ENCODE peak calls at places on chromosome 19, in five cellular contexts. S, T, V, I and Q are unnamed samples.
A peak's percentile ranks its signal among the peaks of the same experiment; 100 is the strongest.

GRCh38 chr19:40553885-40554857 is 22.5 kb upstream of the SHKBP1 start:
- DNase-seq in I (no peak), V (no peak), S (no peak), T (peak; percentile 12), Q (no peak)

GRCh38 chr19:42284641-42285341 is 15.7 kb downstream of the CIC start:
- DNase-seq in V (no peak), I (no peak), S (no peak), T (no peak), Q (no peak)

GRCh38 chr19:8466018-8466417 is 21.2 kb downstream of the HNRNPM start:
- DNase-seq in T (no peak), I (no peak), S (no peak), V (no peak), Q (no peak)

GRCh38 chr19:662207-662961 is 630 bp downstream of the RNF126 start:
- DNase-seq in S (no peak), V (peak; percentile 38), T (peak; percentile 50), I (no peak), Q (no peak)

GRCh38 chr19:8147579-8147978 is 1.8 kb downstream of the FBN3 start:
- DNase-seq in V (no peak), S (no peak), I (no peak), T (no peak), Q (no peak)

GRCh38 chr19:56141416-56141992 is 417 bp downstream of the ZNF444 start:
- DNase-seq in I (no peak), T (peak; percentile 11), V (no peak), S (no peak), Q (no peak)

GRCh38 chr19:39843919-39844793 is 2.0 kb downstream of the FBL start:
- DNase-seq in S (no peak), V (peak; percentile 64), T (peak; percentile 25), I (no peak), Q (no peak)

GRCh38 chr19:409006-409514 is at the start of gene C2CD4C:
- DNase-seq in S (no peak), V (no peak), I (no peak), T (no peak), Q (no peak)

GRCh38 chr19:43723588-43723987 is 7.7 kb downstream of the IRGC start:
- DNase-seq in V (peak; percentile 10), T (no peak), S (peak; percentile 33), I (no peak), Q (no peak)

GRCh38 chr19:927044-927706 is 1.3 kb downstream of the ARID3A start:
- DNase-seq in S (no peak), V (no peak), I (no peak), T (no peak), Q (no peak)

GRCh38 chr19:36420961-36421748 is 2.7 kb upstream of the ZFP82 start:
- DNase-seq in S (no peak), I (no peak), V (no peak), T (peak; percentile 8), Q (no peak)

GRCh38 chr19:1259206-1259872 is 9.8 kb upstream of the CIRBP start:
- DNase-seq in S (no peak), I (no peak), T (no peak), V (peak; percentile 38), Q (no peak)

GRCh38 chr19:40592170-40592569 is 9.0 kb upstream of the LTBP4 start:
- DNase-seq in V (peak; percentile 64), S (no peak), T (peak; percentile 71), I (no peak), Q (no peak)

GRCh38 chr19:33622505-33622808 is 704 bp downstream of the CHST8 start:
- DNase-seq in V (no peak), I (no peak), T (peak; percentile 25), S (no peak), Q (no peak)

DNA sequence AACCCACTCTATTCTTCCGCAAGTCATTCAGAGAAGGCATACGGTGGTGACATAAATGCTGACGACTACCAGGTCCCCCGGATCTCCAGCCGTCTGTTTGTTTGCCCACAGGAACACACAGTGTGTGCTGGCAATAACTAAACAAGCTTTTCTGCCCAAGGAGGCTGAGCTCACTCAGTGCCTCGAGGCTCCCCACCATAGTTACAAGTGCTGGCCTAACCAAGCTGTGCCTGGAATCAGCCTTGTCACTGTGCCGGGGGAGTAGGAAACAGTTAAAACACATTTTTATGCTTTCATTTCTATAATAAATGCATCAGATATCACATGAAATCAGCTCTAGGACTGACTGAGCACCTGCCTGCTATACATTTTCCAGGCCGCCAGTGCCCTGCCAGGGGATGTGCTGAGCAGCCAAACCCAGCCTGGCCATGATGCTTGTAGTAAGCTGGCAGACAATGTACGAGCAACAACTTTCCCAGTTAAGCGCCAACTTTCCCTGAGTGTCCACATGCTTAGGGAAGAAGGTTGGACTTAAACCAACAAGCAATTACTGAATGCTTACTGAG is 28.1 kb downstream of the BRD4 start:
- DNase-seq in I (no peak), V (peak; percentile 73), T (no peak), S (no peak), Q (no peak)
- H3K27ac ChIP-seq in I (peak overlapping the region; percentile 68), V (peak overlapping the region; percentile 82), T (no peak overlapping the region), S (no peak overlapping the region), Q (peak overlapping the region; percentile 99)

GRCh38 chr19:19204181-19204580 is 967 bp upstream of the NR2C2AP start:
- DNase-seq in T (no peak), I (no peak), S (no peak), V (peak; percentile 20), Q (no peak)

GRCh38 chr19:19203012-19203856 is at the start of gene NR2C2AP:
- DNase-seq in V (peak; percentile 94), T (peak; percentile 89), S (peak; percentile 93), I (peak; percentile 98), Q (peak; percentile 40)

GRCh38 chr19:19202707-19203011 is 555 bp downstream of the NR2C2AP start:
- DNase-seq in S (no peak), T (peak; percentile 18), V (no peak), I (no peak), Q (no peak)

GRCh38 chr19:19205416-19206410 is 2.5 kb upstream of the NR2C2AP start:
- DNase-seq in T (no peak), I (no peak), V (no peak), S (no peak), Q (no peak)

GRCh38 chr19:19201697-19202630 is 1.2 kb downstream of the NR2C2AP start:
- DNase-seq in S (no peak), T (no peak), I (no peak), V (no peak), Q (no peak)
- H3K27ac ChIP-seq in S (peak overlapping the region; percentile 75), T (peak overlapping the region; percentile 87), I (peak overlapping the region; percentile 86), V (no peak overlapping the region), Q (no peak overlapping the region)

GRCh38 chr19:52398091-52398461 is 427 bp downstream of the ZNF528 start:
- DNase-seq in I (no peak), T (no peak), V (no peak), S (no peak), Q (no peak)
- H3K27ac ChIP-seq in I (peak overlapping the region; percentile 83), T (no peak overlapping the region), V (peak overlapping the region; percentile 6), S (no peak overlapping the region), Q (peak overlapping the region; percentile 77)

DNA sequence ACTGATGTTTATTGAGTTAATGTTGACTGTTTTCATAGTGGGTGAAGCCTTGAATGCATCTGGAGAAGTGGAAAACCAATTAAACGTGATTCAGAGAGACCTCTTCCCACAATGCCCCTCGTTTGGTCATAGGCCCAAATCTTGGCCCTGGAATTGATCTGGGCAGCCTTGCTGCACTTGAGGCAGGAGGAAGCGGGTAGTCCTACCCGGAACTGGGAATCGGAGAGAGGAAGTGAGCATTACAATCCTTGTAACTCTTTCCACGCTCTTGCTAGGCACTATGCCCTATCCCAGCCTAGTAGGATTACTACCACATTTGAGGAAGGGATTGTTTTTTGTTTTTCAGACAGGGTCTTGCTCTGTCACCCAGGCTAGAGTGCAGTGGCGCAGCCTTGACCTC is 3.6 kb downstream of the KCNK6 start:
- DNase-seq in V (no peak), T (no peak), S (no peak), I (no peak), Q (no peak)
- H3K27ac ChIP-seq in V (no peak overlapping the region), T (no peak overlapping the region), S (no peak overlapping the region), I (no peak overlapping the region), Q (peak overlapping the region; percentile 66)

GRCh38 chr19:11204943-11205349 is 7.6 kb upstream of the KANK2 start:
- DNase-seq in T (peak; percentile 42), I (no peak), S (no peak), V (peak; percentile 20), Q (no peak)

GRCh38 chr19:11204076-11204602 is 6.8 kb upstream of the KANK2 start:
- DNase-seq in S (no peak), V (no peak), I (no peak), T (no peak), Q (no peak)

GRCh38 chr19:11202488-11203193 is 5.3 kb upstream of the KANK2 start:
- DNase-seq in V (no peak), S (no peak), I (no peak), T (no peak), Q (no peak)

GRCh38 chr19:11201791-11202190 is 4.4 kb upstream of the KANK2 start:
- DNase-seq in S (no peak), T (no peak), V (no peak), I (no peak), Q (no peak)

GRCh38 chr19:11203194-11204075 is 6.1 kb upstream of the KANK2 start:
- DNase-seq in S (no peak), T (peak; percentile 11), V (peak; percentile 79), I (peak; percentile 96), Q (no peak)
- H3K27ac ChIP-seq in S (no peak overlapping the region), T (no peak overlapping the region), V (peak overlapping the region; percentile 15), I (peak overlapping the region; percentile 95), Q (no peak overlapping the region)

GRCh38 chr19:32580353-32580900 is 563 bp upstream of the PDCD5 start:
- DNase-seq in T (no peak), I (no peak), S (no peak), V (no peak), Q (no peak)
- H3K27ac ChIP-seq in T (no peak overlapping the region), I (peak overlapping the region; percentile 94), S (no peak overlapping the region), V (no peak overlapping the region), Q (no peak overlapping the region)

GRCh38 chr19:50836543-50837195 is 3.3 kb upstream of the KLK15 start:
- DNase-seq in I (no peak), V (no peak), S (no peak), T (no peak), Q (no peak)
- H3K27ac ChIP-seq in I (no peak overlapping the region), V (no peak overlapping the region), S (peak overlapping the region; percentile 42), T (no peak overlapping the region), Q (no peak overlapping the region)